ENCODE peak calls at places on chromosomes 6 and 20, in five cellular contexts. Q is K562, B is gastrocnemius medialis, R is SK-N-SH, Z is adrenal gland. D is an unnamed sample. For H3K4me1, the result is how much of the 10 kb centered on the place peaks cover.

GRCh38 chr6:14476793-14477531 is 359.4 kb downstream of the CD83 start:
- DNase-seq in B (peak), Q (peak), R (no peak), Z (peak), D (peak)

GRCh38 chr6:44737829-44738528 is 350.5 kb downstream of the CDC5L start:
- DNase-seq in Z (no peak), R (no peak), B (no peak), Q (no peak), D (no peak)

GRCh38 chr20:32485770-32486248 is 99.3 kb downstream of the NOL4L start:
- DNase-seq in B (no peak), Z (no peak), R (no peak), Q (no peak), D (peak)

GRCh38 chr6:30013296-30013922 is 47.7 kb upstream of the POLR1H start:
- DNase-seq in Q (peak), Z (no peak), R (peak), B (no peak), D (no peak)

GRCh38 chr6:10210052-10210451 is 204.8 kb downstream of the TFAP2A start:
- DNase-seq in B (no peak), Q (no peak), R (no peak), Z (peak), D (no peak)

GRCh38 chr6:33904050-33904827 is 100.4 kb upstream of the MLN start:
- DNase-seq in Z (peak), B (no peak), Q (peak), R (no peak), D (no peak)

GRCh38 chr6:147046131-147046530 is 158.1 kb upstream of the STXBP5 start:
- DNase-seq in R (no peak), Z (no peak), Q (no peak), B (no peak), D (no peak)

GRCh38 chr6:11392778-11393507 is 144.6 kb upstream of the TMEM170B start:
- DNase-seq in Q (no peak), R (peak), Z (peak), B (peak), D (no peak)

GRCh38 chr6:167214216-167214615 is 56.4 kb upstream of the GPR31 start:
- DNase-seq in Q (no peak), R (peak), B (no peak), Z (no peak), D (no peak)

GRCh38 chr6:111985202-111985731 is 68.6 kb upstream of the CCN6 start:
- DNase-seq in Q (no peak), Z (no peak), B (no peak), R (no peak), D (peak)

GRCh38 chr20:42996141-42996540 is 193.6 kb downstream of the PTPRT start:
- DNase-seq in R (no peak), Q (no peak), Z (no peak), B (no peak), D (no peak)

GRCh38 chr20:46117704-46118467 is at the start of gene CD40:
- DNase-seq in R (peak), Z (peak), Q (peak), B (peak), D (peak)

GRCh38 chr6:113258771-113259170 is 598.4 kb upstream of the MARCKS start:
- DNase-seq in R (no peak), Q (no peak), B (no peak), Z (no peak), D (no peak)

GRCh38 chr20:44552950-44553908 is 29.1 kb upstream of the PKIG start:
- DNase-seq in Q (no peak), B (no peak), R (no peak), Z (no peak), D (peak)

GRCh38 chr6:109299695-109300564 is 82.3 kb downstream of the CD164 start:
- DNase-seq in Z (no peak), Q (no peak), R (no peak), B (peak), D (no peak)

GRCh38 chr6:155256122-155256795 is 7.6 kb upstream of the CLDN20 start:
- DNase-seq in R (no peak), B (no peak), Z (no peak), Q (no peak), D (no peak)

GRCh38 chr6:166942393-166943168 is 13.8 kb downstream of the RNASET2 start:
- DNase-seq in Q (peak), Z (no peak), R (peak), B (no peak), D (no peak)

GRCh38 chr6:11744753-11745152 is 33.9 kb downstream of the ADTRP start:
- DNase-seq in Q (no peak), B (peak), R (no peak), Z (peak), D (no peak)

GRCh38 chr6:125271486-125272159 is 30.1 kb downstream of the HDDC2 start:
- DNase-seq in R (no peak), Z (no peak), Q (no peak), B (no peak), D (no peak)

GRCh38 chr6:1482381-1483166 is 93.2 kb downstream of the FOXF2 start:
- DNase-seq in B (no peak), Q (no peak), Z (no peak), R (no peak), D (no peak)

GRCh38 chr6:140445474-140446004 is 1071.1 kb upstream of the CITED2 start:
- DNase-seq in B (no peak), R (no peak), Q (no peak), Z (no peak), D (peak)

GRCh38 chr6:32475392-32476206 is 35.9 kb downstream of the HLA-DRA start:
- DNase-seq in Z (no peak), B (no peak), Q (no peak), R (no peak), D (no peak)

DNA sequence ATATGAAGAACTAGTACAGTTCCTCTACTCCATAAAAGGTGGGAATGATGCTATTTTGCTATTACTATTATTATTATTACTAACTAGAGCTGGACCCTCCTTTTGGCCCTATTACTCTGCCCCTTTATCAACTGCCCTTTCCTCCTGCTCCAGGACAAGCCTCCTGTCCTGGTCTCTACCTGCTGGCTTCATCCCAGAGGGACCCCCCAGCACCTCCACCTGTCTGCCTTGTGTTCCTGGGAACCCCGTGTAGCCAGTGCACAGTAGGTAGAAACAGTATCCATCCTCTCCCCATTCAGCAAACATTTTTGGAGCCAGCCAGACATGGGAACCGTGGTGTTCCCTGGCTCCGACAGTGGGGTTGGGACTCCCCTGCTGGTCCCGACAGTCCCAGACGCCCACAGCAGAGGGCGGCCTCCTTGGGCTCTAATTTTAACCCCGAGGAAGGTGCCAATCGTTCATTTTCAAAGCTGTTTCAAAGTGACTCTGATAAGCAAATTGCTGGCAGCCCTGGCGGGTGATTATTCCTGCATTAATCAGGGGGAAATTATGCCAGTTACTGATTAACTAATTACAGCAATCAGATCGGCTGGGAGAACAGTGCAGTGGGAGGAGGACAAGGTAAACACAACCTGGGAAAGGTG is 44.2 kb upstream of the MDGA1 start:
- DNase-seq in B (no peak), Z (peak), R (peak), Q (peak), D (no peak)
- TF ChIP-seq CTCF in B (peak), Z (peak), R (peak), Q (peak), D (peak)

GRCh38 chr6:128513878-128514277 is 6.5 kb downstream of the PTPRK start:
- DNase-seq in R (no peak), Q (no peak), B (no peak), Z (no peak), D (no peak)

GRCh38 chr6:128518531-128519131 is 1.8 kb downstream of the PTPRK start:
- DNase-seq in B (no peak), Q (no peak), R (no peak), Z (no peak), D (no peak)

GRCh38 chr6:128516514-128516898 is 3.9 kb downstream of the PTPRK start:
- DNase-seq in R (no peak), Z (no peak), B (no peak), Q (no peak), D (no peak)

GRCh38 chr6:128517124-128517523 is 3.3 kb downstream of the PTPRK start:
- DNase-seq in Q (no peak), R (no peak), Z (no peak), B (no peak), D (no peak)

DNA sequence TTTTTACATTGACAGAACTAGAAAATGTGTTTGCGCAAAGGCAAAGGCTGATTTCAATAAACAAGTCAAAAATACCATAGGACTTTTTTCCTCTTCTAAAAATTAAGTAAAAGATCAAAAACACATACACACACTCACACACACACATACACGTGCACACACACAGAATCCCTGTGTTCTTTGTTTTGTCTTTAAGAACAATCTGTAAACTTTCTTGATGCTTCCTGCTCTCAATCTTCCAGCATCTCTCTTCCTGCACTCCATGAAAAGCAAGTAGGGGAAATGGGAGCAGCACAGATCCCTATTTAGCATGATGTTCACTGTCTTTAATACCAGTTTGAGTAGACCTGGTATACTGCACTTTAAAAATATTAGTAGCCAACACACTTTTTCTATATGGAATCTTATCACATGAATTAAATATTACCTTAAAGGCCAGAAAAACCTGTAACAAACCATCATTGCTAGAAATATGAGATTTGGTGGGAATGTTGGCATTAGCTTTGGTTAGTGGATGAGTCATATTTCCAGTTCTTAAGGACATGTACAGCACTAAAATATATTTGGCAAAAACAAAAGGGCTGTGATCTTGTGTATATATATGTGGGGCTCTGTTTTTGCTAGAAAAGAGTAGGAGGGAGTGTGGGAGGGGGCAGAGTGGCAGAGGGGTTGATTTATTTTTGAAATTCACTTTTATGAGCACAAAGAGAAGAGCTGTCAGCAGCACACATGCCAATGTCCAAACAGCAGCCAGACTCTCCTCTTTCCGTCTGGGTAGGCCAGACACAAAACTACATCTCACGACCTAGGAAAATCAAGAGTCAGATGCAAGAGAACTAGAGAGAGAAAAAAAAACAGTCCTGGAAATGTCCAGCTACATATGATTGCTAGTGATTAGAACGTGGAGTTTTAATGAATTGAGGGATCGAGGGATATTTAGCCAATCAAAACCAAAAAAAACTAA is 4.6 kb downstream of the PTPRK start:
- DNase-seq in B (no peak), R (no peak), Q (no peak), Z (no peak), D (peak)
- H3K4me1 ChIP-seq in B (under half), R (under half), Q (under half), Z (under half), D (under half)

DNA sequence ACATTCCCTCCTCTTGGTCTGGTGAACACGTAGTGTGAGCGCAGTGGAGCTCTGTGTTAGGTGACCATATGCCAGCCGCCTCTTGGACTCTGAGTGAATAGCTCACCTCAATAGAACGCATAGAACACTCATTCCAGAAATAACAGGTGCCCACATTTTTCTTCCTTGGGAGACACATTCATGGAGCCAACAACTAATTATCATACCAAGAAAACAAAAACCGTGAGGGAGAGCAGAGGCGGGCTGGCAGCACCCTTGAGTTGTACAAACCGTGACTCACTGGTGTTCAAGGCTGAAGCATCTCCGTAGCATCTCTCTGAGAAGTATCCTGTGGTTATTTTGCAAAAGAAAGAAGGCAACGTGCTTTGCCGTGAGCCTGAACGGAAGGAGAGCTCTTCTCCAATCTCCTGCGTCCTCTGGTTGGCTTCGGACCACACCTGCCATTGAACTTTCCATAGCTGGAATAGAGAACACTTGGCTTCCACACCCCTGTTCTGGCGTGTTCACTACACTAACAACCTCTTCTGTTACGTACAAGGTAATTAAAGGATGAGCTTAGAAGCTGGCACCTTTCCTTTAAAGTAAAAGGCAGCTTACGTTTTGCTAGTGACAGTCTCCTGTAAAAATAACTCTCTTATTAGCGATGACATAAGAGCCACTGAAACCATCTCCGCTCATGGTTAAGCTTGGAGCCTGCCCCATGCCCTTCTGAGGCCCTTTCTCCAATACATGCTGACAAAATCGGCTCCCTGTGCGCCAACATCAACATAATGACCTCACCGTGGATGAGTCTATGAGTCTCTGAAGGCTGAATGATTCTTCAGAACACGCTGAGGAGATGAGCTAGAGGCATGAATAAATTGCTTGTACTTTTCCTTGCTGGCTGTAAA is 30.2 kb upstream of the SGK1 start:
- DNase-seq in Q (no peak), Z (peak), R (no peak), B (peak), D (peak)
- TF ChIP-seq CTCF in Q (no peak), Z (no peak), R (no peak), B (no peak), D (no peak)

GRCh38 chr20:48928832-48929725 is 7.6 kb downstream of the ARFGEF2 start:
- DNase-seq in R (no peak), B (no peak), Q (no peak), Z (peak), D (peak)
- H3K4me1 ChIP-seq in R (under half), B (under half), Q (under half), Z (half or more), D (under half)

GRCh38 chr6:90765895-90766294 is 179.0 kb upstream of the MAP3K7 start:
- DNase-seq in B (no peak), Q (no peak), R (no peak), Z (no peak), D (no peak)
- TF ChIP-seq CTCF in B (no peak), Q (no peak), R (no peak), Z (no peak), D (no peak)

D was measured in osteoblast.